ENCODE peak calls at places on chromosomes 13 and 19, in four cellular contexts. Z is AG09309; C is GM06990; I is CD8-positive, alpha-beta T cell. Y is an unnamed sample.

GRCh38 chr13:93670858-93671257 is 444.3 kb downstream of the GPC6 start:
- DNase-seq in I (no peak), Z (no peak), C (no peak), Y (no peak)

GRCh38 chr19:35458821-35459391 is 10.8 kb downstream of the FFAR2 start:
- DNase-seq in Z (no peak), I (no peak), C (peak), Y (no peak)

GRCh38 chr19:53037101-53038097 is 7.1 kb upstream of the ERVV-2 start:
- DNase-seq in C (no peak), I (no peak), Z (peak), Y (no peak)

GRCh38 chr19:1896508-1896907 is 8.7 kb upstream of the ADAT3 start:
- DNase-seq in C (no peak), Z (no peak), I (no peak), Y (no peak)

GRCh38 chr19:3852614-3853254 is 16.1 kb downstream of the ZFR2 start:
- DNase-seq in I (peak), Z (no peak), C (no peak), Y (no peak)

GRCh38 chr13:102846261-102847015 is 606 bp downstream of the ERCC5 start:
- DNase-seq in C (peak), Z (no peak), I (peak), Y (peak)

GRCh38 chr19:40457048-40457447 is 8.5 kb downstream of the BLVRB start:
- DNase-seq in Z (no peak), C (no peak), I (no peak), Y (no peak)

GRCh38 chr19:34712606-34713261 is 21.3 kb upstream of the ZNF181 start:
- DNase-seq in I (peak), Z (peak), C (no peak), Y (peak)

GRCh38 chr13:66835040-66835628 is 395.0 kb downstream of the PCDH9 start:
- DNase-seq in I (no peak), C (no peak), Z (no peak), Y (no peak)

GRCh38 chr13:73572824-73573223 is 514.0 kb downstream of the KLF5 start:
- DNase-seq in Z (no peak), C (no peak), I (no peak), Y (no peak)

GRCh38 chr13:76955236-76955635 is 6.9 kb downstream of the ACOD1 start:
- DNase-seq in C (no peak), I (no peak), Z (no peak), Y (no peak)

GRCh38 chr13:75485286-75486062 is 3.5 kb upstream of the TBC1D4 start:
- DNase-seq in Z (no peak), C (no peak), I (no peak), Y (no peak)

GRCh38 chr19:51136891-51137551 is 5.1 kb upstream of the SIGLEC7 start:
- DNase-seq in Z (no peak), I (no peak), C (no peak), Y (no peak)

GRCh38 chr13:20412761-20413355 is 112.8 kb downstream of the CRYL1 start:
- DNase-seq in I (no peak), Z (no peak), C (no peak), Y (no peak)

GRCh38 chr19:58261968-58262921 is 16.5 kb upstream of the ZNF8 start:
- DNase-seq in I (no peak), C (no peak), Z (no peak), Y (no peak)

GRCh38 chr19:45448887-45449299 is 18.9 kb upstream of the FOSB start:
- DNase-seq in C (no peak), Z (no peak), I (no peak), Y (no peak)

GRCh38 chr13:24389506-24389905 is 80.1 kb downstream of the C1QTNF9 start:
- DNase-seq in C (no peak), I (no peak), Z (no peak), Y (no peak)

GRCh38 chr13:110593430-110594130 is 21.8 kb upstream of the NAXD start:
- DNase-seq in Z (no peak), I (no peak), C (no peak), Y (peak)

GRCh38 chr13:49419292-49419691 is 24.6 kb downstream of the CAB39L start:
- DNase-seq in I (no peak), C (no peak), Z (no peak), Y (no peak)

GRCh38 chr13:50589139-50589538 is 254.4 kb downstream of the DLEU7 start:
- DNase-seq in I (no peak), C (no peak), Z (peak), Y (no peak)

GRCh38 chr19:2167896-2168618 is 4.3 kb downstream of the DOT1L start:
- DNase-seq in C (peak), Z (no peak), I (no peak), Y (peak)

GRCh38 chr19:29084266-29084665 is 128.7 kb downstream of the UQCRFS1 start:
- DNase-seq in C (no peak), Z (peak), I (no peak), Y (no peak)

GRCh38 chr19:3383121-3383722 is 16.8 kb downstream of the NFIC start:
- DNase-seq in I (no peak), C (no peak), Z (no peak), Y (no peak)

GRCh38 chr13:105538346-105538745 is 997.1 kb downstream of the EFNB2 start:
- DNase-seq in Z (no peak), C (no peak), I (no peak), Y (no peak)

GRCh38 chr13:69331245-69331644 is 776.4 kb upstream of the ATXN8OS start:
- DNase-seq in I (no peak), C (no peak), Z (no peak), Y (no peak)

GRCh38 chr13:39941236-39941635 is 285.8 kb downstream of the COG6 start:
- DNase-seq in I (no peak), C (no peak), Z (no peak), Y (no peak)

GRCh38 chr13:51494151-51494550 is 41.3 kb upstream of the INTS6 start:
- DNase-seq in C (no peak), I (no peak), Z (no peak), Y (no peak)

GRCh38 chr13:113785051-113786010 is 26.3 kb downstream of the TMEM255B start:
- DNase-seq in Z (peak), I (no peak), C (no peak), Y (no peak)

GRCh38 chr19:18504886-18505610 is 16.8 kb downstream of the ELL start:
- DNase-seq in I (no peak), C (no peak), Z (no peak), Y (no peak)

GRCh38 chr19:31983647-31984046 is 361.8 kb upstream of the ZNF507 start:
- DNase-seq in Z (no peak), C (no peak), I (no peak), Y (no peak)

GRCh38 chr13:99009987-99010551 is 32.2 kb upstream of the DOCK9 start:
- DNase-seq in C (no peak), I (no peak), Z (no peak), Y (no peak)

GRCh38 chr13:42064259-42064658 is 15.8 kb downstream of the DGKH start:
- DNase-seq in I (no peak), C (no peak), Z (no peak), Y (no peak)

GRCh38 chr19:48629599-48630288 is 7.4 kb downstream of the DBP start:
- DNase-seq in Z (no peak), I (no peak), C (no peak), Y (no peak)

GRCh38 chr13:74306496-74306895 is 172.3 kb upstream of the KLF12 start:
- DNase-seq in Z (no peak), I (no peak), C (no peak), Y (no peak)

GRCh38 chr19:1183543-1184172 is 9.6 kb upstream of the SBNO2 start:
- DNase-seq in C (peak), I (no peak), Z (no peak), Y (peak)

GRCh38 chr13:75416327-75417005 is 65.5 kb downstream of the TBC1D4 start:
- DNase-seq in I (no peak), Z (no peak), C (peak), Y (peak)

DNA sequence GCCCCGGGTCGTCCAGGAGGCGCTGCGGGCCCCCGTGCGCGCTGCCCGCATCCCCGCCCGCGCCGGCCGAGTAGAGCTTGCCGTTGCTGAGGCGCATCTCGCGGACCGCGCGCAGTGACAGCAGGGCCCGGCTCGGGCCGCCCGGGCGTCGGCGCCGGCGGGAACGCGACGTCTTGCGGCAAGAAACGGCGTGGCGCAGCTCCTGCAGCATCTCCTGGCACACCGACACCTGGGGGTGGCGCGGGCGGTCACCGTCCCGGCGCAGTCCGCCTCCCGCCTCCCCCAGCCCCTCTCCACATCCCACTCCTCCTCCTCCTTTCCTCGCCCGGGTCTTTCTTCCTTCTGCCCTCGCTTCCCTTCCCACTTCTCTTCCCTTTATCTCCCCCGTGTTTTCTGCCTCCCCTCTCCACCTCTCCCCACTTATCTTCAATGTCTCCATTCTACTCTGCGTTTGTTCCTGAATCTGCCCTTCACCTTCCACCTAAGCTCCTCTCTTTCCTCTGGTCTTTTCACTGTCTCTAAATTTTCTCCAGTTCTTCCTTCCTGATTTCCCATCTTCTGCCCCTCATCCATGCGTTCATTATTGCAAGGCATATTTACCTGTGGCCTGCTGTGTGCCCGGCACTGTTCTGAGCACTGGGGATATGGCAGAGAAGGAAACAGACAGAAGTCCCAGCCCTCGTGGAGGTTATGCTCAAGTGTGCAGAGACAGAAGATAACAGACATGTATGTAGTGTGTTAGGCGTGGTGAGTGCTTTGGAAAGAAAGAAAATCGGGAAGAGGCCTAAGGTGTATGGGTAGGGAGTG is 5.2 kb upstream of the ATP1A3 start:
- DNase-seq in Z (no peak), I (no peak), C (no peak), Y (no peak)
- TF ChIP-seq CTCF in Z (no peak), I (no peak), C (no peak), Y (no peak)

GRCh38 chr13:89923052-89923451 is 1424.4 kb upstream of the MIR17HG start:
- DNase-seq in I (no peak), Z (no peak), C (no peak), Y (no peak)

GRCh38 chr13:89923731-89924130 is 1423.8 kb upstream of the MIR17HG start:
- DNase-seq in C (no peak), Z (no peak), I (no peak), Y (no peak)

GRCh38 chr13:89920461-89920860 is 1427.0 kb upstream of the MIR17HG start:
- DNase-seq in Z (no peak), I (no peak), C (no peak), Y (no peak)

GRCh38 chr13:89930861-89931260 is 1416.6 kb upstream of the MIR17HG start:
- DNase-seq in C (no peak), I (no peak), Z (no peak), Y (no peak)

GRCh38 chr13:89925107-89925506 is 1422.4 kb upstream of the MIR17HG start:
- DNase-seq in I (no peak), Z (no peak), C (no peak), Y (peak)
- TF ChIP-seq CTCF in I (no peak), Z (no peak), C (no peak), Y (peak)

DNA sequence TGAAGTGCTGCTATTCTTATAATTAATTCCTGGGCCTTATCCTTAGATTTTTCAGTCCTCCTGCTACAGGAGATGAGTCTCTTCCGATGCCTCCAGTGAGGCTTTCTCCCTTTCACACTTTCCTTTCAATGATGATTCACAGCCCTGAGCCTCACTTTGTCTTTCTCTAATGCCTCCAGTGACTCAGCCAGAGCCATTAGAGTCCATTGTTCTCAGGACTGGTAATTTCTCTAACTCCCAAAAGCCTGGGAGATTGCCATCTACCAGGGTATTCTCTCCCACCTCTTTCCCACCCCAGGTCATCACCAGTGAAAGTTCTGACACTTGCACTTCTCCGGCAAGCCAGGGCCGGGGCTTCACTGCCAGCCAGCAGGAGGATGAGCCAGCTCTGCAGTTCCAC is 49.6 kb upstream of the ARGLU1 start:
- DNase-seq in I (no peak), Z (no peak), C (no peak), Y (no peak)
- TF ChIP-seq CTCF in I (no peak), Z (no peak), C (no peak), Y (no peak)

DNA sequence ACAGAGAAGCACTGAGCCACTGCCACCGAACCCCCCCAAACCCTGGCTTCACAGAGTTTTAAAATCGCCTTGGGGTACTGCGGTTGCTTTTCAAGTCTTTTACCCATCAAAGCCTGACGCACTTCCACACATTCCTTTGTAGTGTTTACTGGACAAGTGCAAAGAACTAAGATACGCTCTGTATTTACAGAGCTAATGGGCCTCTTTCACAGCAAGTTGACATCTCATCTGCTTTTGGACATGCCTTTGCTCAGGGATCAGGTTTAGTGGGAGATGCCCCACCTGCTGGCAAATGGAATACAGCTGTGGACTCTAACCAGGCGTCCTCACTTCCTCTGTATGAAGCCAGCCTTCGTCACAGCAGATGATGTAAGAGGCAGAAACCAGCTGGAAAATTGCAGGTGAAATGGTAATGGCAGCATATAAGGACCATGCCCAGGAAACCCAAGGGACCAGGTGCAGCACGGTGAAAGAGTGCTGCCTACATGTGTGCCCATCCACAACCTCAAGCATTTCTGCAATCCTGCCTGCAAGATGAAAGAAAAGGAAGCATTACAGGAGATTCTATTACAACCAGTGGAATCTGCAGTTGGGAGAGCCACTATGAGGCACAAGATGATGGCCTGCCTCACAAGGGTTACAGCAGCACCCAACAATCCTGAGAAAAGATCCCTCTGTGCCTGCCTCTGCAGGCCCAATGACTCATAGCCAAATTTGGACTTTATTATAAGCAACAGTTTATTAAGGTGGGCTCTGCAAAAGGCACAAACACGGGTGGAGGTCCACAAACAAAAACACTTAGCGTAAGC is 34.7 kb downstream of the BRD4 start:
- DNase-seq in C (no peak), Z (peak), I (peak), Y (no peak)
- TF ChIP-seq CTCF in C (no peak), Z (no peak), I (no peak), Y (no peak)

GRCh38 chr19:27694361-27695055 is 1518.4 kb downstream of the UQCRFS1 start:
- DNase-seq in Z (no peak), I (no peak), C (no peak), Y (no peak)
- TF ChIP-seq CTCF in Z (no peak), I (no peak), C (no peak), Y (no peak)

DNA sequence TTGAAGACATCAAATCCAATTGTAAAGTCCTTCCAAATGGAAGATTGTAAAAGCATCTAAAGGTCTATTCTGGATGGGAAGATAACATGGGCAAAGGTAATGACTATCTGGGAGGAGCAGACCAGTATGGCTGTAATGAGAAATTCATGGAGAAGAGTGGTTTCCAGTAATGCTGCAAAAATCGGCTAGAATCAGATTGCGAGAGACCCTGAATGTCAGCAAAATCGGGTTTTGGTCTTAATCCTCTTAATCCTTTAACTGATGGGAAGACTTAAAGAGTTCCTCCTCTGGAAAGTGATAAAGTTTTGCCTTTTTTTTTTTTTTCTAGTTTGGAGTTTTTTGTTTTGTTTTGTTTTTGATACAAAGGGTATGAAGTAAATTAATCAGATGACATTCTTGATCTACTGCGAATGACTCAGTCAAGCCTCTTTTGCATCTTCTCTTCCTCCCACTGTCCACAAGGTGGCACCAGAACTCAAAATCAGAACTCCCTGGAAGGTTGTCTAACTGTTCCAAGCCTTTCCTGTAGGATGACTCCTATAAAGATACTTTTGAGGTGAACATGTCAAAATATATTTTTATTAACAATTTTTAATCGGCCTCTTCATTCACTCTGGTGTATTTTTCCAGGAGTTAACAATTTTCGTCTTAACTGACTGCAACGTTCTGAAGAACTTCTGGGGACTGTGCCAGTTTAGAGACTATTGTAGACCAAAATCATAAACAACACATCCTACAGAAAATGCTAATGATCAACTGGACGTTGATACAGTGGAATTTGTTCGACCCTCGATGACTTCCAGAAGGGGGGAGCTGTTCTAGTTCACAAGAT is 213.3 kb upstream of the MIR17HG start:
- DNase-seq in Z (peak), C (no peak), I (no peak), Y (peak)
- TF ChIP-seq CTCF in Z (peak), C (peak), I (peak), Y (peak)

Y was measured in GM13977.